ENCODE peak calls at places on chromosomes 7 and 10, in nine cellular contexts. One of them, this sample, is unnamed.

GRCh38 chr7:5489991-5490536 is 66.4 kb upstream of the TNRC18 start:
- DNase-seq in neural progenitor cell: no peak
- DNase-seq in HCEC 1CT: no peak
- DNase-seq in stimulated activated CD4-positive, alpha-beta T cell treated with anti-CD3 and anti-CD28 coated beads, Interleukin-2, amount 100 ng/mL, for 48 hours: no peak
- DNase-seq in brain microvascular endothelial cell: peak; percentile 76
- DNase-seq in WTC11: no peak
- DNase-seq in NAMALWA: no peak
- DNase-seq in IMR-90: no peak
- DNase-seq in AG08396: no peak
- DNase-seq in this sample: no peak

GRCh38 chr10:101781984-101782810 is 1.0 kb downstream of the NPM3 start:
- DNase-seq in neural progenitor cell: no peak
- DNase-seq in HCEC 1CT: no peak
- DNase-seq in stimulated activated CD4-positive, alpha-beta T cell treated with anti-CD3 and anti-CD28 coated beads, Interleukin-2, amount 100 ng/mL, for 48 hours: no peak
- DNase-seq in brain microvascular endothelial cell: no peak
- DNase-seq in WTC11: no peak
- DNase-seq in NAMALWA: no peak
- DNase-seq in IMR-90: no peak
- DNase-seq in AG08396: peak; percentile 3
- DNase-seq in this sample: no peak

GRCh38 chr10:32360884-32361283 is 13.9 kb upstream of the EPC1 start:
- DNase-seq in neural progenitor cell: no peak
- DNase-seq in HCEC 1CT: no peak
- DNase-seq in stimulated activated CD4-positive, alpha-beta T cell treated with anti-CD3 and anti-CD28 coated beads, Interleukin-2, amount 100 ng/mL, for 48 hours: no peak
- DNase-seq in brain microvascular endothelial cell: no peak
- DNase-seq in WTC11: no peak
- DNase-seq in NAMALWA: no peak
- DNase-seq in IMR-90: no peak
- DNase-seq in AG08396: no peak
- DNase-seq in this sample: no peak

GRCh38 chr7:47128719-47129118 is 453.2 kb downstream of the TNS3 start:
- DNase-seq in neural progenitor cell: no peak
- DNase-seq in HCEC 1CT: peak; percentile 20
- DNase-seq in stimulated activated CD4-positive, alpha-beta T cell treated with anti-CD3 and anti-CD28 coated beads, Interleukin-2, amount 100 ng/mL, for 48 hours: no peak
- DNase-seq in brain microvascular endothelial cell: no peak
- DNase-seq in WTC11: no peak
- DNase-seq in NAMALWA: no peak
- DNase-seq in IMR-90: no peak
- DNase-seq in AG08396: no peak
- DNase-seq in this sample: no peak

GRCh38 chr10:110547139-110547761 is 20.2 kb upstream of the SMC3 start:
- DNase-seq in neural progenitor cell: peak; percentile 75
- DNase-seq in HCEC 1CT: peak; percentile 79
- DNase-seq in stimulated activated CD4-positive, alpha-beta T cell treated with anti-CD3 and anti-CD28 coated beads, Interleukin-2, amount 100 ng/mL, for 48 hours: no peak
- DNase-seq in brain microvascular endothelial cell: no peak
- DNase-seq in WTC11: no peak
- DNase-seq in NAMALWA: peak; percentile 81
- DNase-seq in IMR-90: peak; percentile 77
- DNase-seq in AG08396: peak; percentile 58
- DNase-seq in this sample: peak; percentile 78

GRCh38 chr7:47536705-47537611 is 45.0 kb downstream of the TNS3 start:
- DNase-seq in neural progenitor cell: peak; percentile 82
- DNase-seq in HCEC 1CT: peak; percentile 55
- DNase-seq in stimulated activated CD4-positive, alpha-beta T cell treated with anti-CD3 and anti-CD28 coated beads, Interleukin-2, amount 100 ng/mL, for 48 hours: no peak
- DNase-seq in brain microvascular endothelial cell: peak; percentile 40
- DNase-seq in WTC11: peak; percentile 63
- DNase-seq in NAMALWA: no peak
- DNase-seq in IMR-90: peak; percentile 76
- DNase-seq in AG08396: peak; percentile 88
- DNase-seq in this sample: peak; percentile 78

GRCh38 chr7:80622531-80622930 is 15.9 kb upstream of the CD36 start:
- DNase-seq in neural progenitor cell: no peak
- DNase-seq in HCEC 1CT: peak; percentile 89
- DNase-seq in stimulated activated CD4-positive, alpha-beta T cell treated with anti-CD3 and anti-CD28 coated beads, Interleukin-2, amount 100 ng/mL, for 48 hours: no peak
- DNase-seq in brain microvascular endothelial cell: no peak
- DNase-seq in WTC11: no peak
- DNase-seq in NAMALWA: no peak
- DNase-seq in IMR-90: peak; percentile 85
- DNase-seq in AG08396: no peak
- DNase-seq in this sample: no peak

GRCh38 chr10:124469956-124470484 is 8.4 kb downstream of the LHPP start:
- DNase-seq in neural progenitor cell: peak; percentile 84
- DNase-seq in HCEC 1CT: no peak
- DNase-seq in stimulated activated CD4-positive, alpha-beta T cell treated with anti-CD3 and anti-CD28 coated beads, Interleukin-2, amount 100 ng/mL, for 48 hours: no peak
- DNase-seq in brain microvascular endothelial cell: no peak
- DNase-seq in WTC11: peak; percentile 81
- DNase-seq in NAMALWA: no peak
- DNase-seq in IMR-90: no peak
- DNase-seq in AG08396: no peak
- DNase-seq in this sample: no peak

GRCh38 chr7:55111007-55111406 is 92.2 kb downstream of the EGFR start:
- DNase-seq in neural progenitor cell: no peak
- DNase-seq in HCEC 1CT: no peak
- DNase-seq in stimulated activated CD4-positive, alpha-beta T cell treated with anti-CD3 and anti-CD28 coated beads, Interleukin-2, amount 100 ng/mL, for 48 hours: no peak
- DNase-seq in brain microvascular endothelial cell: no peak
- DNase-seq in WTC11: no peak
- DNase-seq in NAMALWA: no peak
- DNase-seq in IMR-90: peak; percentile 80
- DNase-seq in AG08396: peak; percentile 46
- DNase-seq in this sample: peak; percentile 39

GRCh38 chr7:3204526-3204925 is 96.5 kb upstream of the SDK1 start:
- DNase-seq in neural progenitor cell: no peak
- DNase-seq in HCEC 1CT: no peak
- DNase-seq in stimulated activated CD4-positive, alpha-beta T cell treated with anti-CD3 and anti-CD28 coated beads, Interleukin-2, amount 100 ng/mL, for 48 hours: no peak
- DNase-seq in brain microvascular endothelial cell: no peak
- DNase-seq in WTC11: no peak
- DNase-seq in NAMALWA: no peak
- DNase-seq in IMR-90: no peak
- DNase-seq in AG08396: no peak
- DNase-seq in this sample: no peak

GRCh38 chr7:116283595-116284204 is 73.4 kb downstream of the TES start:
- DNase-seq in neural progenitor cell: no peak
- DNase-seq in HCEC 1CT: no peak
- DNase-seq in stimulated activated CD4-positive, alpha-beta T cell treated with anti-CD3 and anti-CD28 coated beads, Interleukin-2, amount 100 ng/mL, for 48 hours: no peak
- DNase-seq in brain microvascular endothelial cell: no peak
- DNase-seq in WTC11: no peak
- DNase-seq in NAMALWA: no peak
- DNase-seq in IMR-90: no peak
- DNase-seq in AG08396: no peak
- DNase-seq in this sample: no peak

GRCh38 chr10:83952273-83952672 is 187.0 kb upstream of the GHITM start:
- DNase-seq in neural progenitor cell: no peak
- DNase-seq in HCEC 1CT: no peak
- DNase-seq in stimulated activated CD4-positive, alpha-beta T cell treated with anti-CD3 and anti-CD28 coated beads, Interleukin-2, amount 100 ng/mL, for 48 hours: no peak
- DNase-seq in brain microvascular endothelial cell: no peak
- DNase-seq in WTC11: no peak
- DNase-seq in NAMALWA: no peak
- DNase-seq in IMR-90: no peak
- DNase-seq in AG08396: no peak
- DNase-seq in this sample: no peak